ENCODE peak calls at places on chromosomes 6 and 20, in four cellular contexts. M is K562, R is left lung, Z is AG04450. N is an unnamed sample.
A peak's percentile ranks its signal among the peaks of the same experiment; 100 is the strongest.

GRCh38 chr6:154814063-154814462 is 80.8 kb downstream of the SCAF8 start:
- DNase-seq in M (no peak), R (no peak), Z (no peak), N (no peak)

GRCh38 chr6:72746276-72746675 is 124.4 kb downstream of the KCNQ5 start:
- DNase-seq in M (no peak), R (no peak), Z (no peak), N (peak; percentile 50)

GRCh38 chr6:55875420-55875819 is at the start of gene BMP5:
- DNase-seq in M (no peak), R (no peak), Z (no peak), N (no peak)

GRCh38 chr6:151502499-151502898 is 8.7 kb downstream of the CCDC170 start:
- DNase-seq in M (no peak), R (no peak), Z (no peak), N (peak; percentile 63)

GRCh38 chr6:56904068-56904467 is 50.8 kb upstream of the BEND6 start:
- DNase-seq in M (no peak), R (no peak), Z (no peak), N (no peak)

GRCh38 chr6:35550437-35550836 is 37.7 kb upstream of the TULP1 start:
- DNase-seq in M (no peak), R (no peak), Z (no peak), N (no peak)

GRCh38 chr20:15831201-15831600 is 742.0 kb downstream of the KIF16B start:
- DNase-seq in M (no peak), R (no peak), Z (no peak), N (no peak)

GRCh38 chr6:85066270-85066669 is 301.9 kb upstream of the TBX18 start:
- DNase-seq in M (no peak), R (no peak), Z (no peak), N (no peak)

GRCh38 chr6:142942238-142942637 is 2.7 kb downstream of the HIVEP2 start:
- DNase-seq in M (no peak), R (no peak), Z (no peak), N (no peak)

GRCh38 chr6:140609956-140610355 is 1235.5 kb upstream of the CITED2 start:
- DNase-seq in M (no peak), R (no peak), Z (no peak), N (no peak)

DNA sequence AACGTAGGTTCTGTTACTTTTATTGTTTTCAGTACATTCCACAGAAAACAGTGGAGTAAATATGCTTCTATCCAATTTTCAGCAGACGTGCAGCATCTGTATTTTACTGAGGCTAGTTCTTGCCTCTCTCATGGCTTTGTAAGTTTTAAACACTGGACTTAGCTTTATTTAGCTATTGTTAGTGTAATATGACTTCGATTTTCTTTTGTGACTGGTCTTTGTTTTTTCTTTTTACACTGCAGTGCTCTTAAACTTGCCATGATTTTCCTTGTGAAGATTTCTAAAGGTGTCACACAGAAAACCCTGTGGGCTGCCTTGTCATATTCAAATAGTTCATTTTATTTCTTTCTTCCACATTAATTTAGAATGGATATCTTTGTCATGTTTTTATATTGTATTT is 1234.9 kb upstream of the CITED2 start:
- DNase-seq in M (no peak), R (no peak), Z (no peak), N (no peak)
- TF ChIP-seq CTCF in M (no peak), R (no peak), Z (no peak), N (no peak)

DNA sequence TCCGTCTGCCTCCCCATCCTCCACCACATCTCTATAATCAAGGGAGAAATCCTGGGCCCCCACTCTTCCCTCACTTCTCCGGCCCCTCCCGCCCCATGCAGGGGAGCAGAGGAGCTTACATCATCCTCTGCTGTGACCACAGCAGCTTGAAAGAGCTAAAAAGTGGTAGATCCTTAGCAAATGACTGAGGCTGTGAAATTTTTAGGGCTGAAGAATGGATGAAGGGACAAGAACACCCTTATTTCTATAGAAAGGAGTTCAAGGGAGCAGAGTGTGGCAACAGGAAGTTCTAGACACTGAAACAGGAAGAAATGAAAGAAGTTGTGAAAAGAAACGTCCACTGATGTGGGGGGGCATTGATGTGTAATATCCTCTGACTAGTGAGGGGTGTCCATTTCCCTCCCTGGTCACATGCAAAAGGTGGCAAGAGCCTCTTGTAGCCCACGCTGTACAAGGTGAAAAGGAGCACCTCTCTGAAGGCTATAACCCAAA is 380.2 kb upstream of the JARID2 start:
- DNase-seq in M (peak; percentile 32), R (peak; percentile 66), Z (no peak), N (no peak)
- H3K4me3 ChIP-seq in M (no peak overlapping the region), R (no peak overlapping the region), Z (no peak overlapping the region), N (no peak overlapping the region)

GRCh38 chr6:131116321-131116720 is 18.9 kb upstream of the AKAP7 start:
- DNase-seq in M (no peak), R (no peak), Z (no peak), N (no peak)

GRCh38 chr6:131117866-131118265 is 17.4 kb upstream of the AKAP7 start:
- DNase-seq in M (no peak), R (no peak), Z (no peak), N (no peak)

GRCh38 chr6:131112252-131112651 is 23.0 kb upstream of the AKAP7 start:
- DNase-seq in M (no peak), R (no peak), Z (no peak), N (no peak)

GRCh38 chr6:131122007-131122406 is 13.3 kb upstream of the AKAP7 start:
- DNase-seq in M (no peak), R (no peak), Z (no peak), N (peak; percentile 11)

DNA sequence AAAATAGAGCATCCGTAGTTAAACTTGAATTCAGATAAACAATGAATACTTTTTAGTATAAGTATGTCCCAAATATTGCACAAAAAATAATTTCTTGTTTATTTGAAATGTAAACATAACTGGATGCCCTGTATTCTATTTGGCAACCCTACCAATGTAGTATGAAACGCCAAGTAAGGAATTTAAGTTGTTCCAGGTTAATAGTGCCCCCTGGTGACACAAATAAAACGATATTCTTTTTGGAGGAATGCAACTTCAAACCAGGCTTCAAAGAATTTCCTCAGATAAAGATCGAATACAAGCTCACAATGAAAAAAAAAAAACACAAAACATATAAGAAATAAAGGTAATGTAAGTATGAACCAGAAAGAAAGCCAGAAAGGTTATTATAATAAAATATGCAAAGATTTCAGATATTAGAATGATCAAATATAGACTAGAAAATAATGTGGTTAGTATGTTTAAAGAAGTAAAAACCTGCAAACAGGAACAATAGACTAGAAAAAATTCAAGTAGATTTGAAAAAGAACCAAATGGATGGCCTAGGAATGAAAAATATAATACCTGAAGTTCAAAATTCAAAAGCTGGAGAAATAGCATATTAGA is 18.4 kb upstream of the AKAP7 start:
- DNase-seq in M (peak; percentile 22), R (no peak), Z (peak; percentile 11), N (peak; percentile 68)
- TF ChIP-seq CTCF in M (peak; percentile 63), R (peak; percentile 47), Z (peak; percentile 48), N (peak; percentile 48)

DNA sequence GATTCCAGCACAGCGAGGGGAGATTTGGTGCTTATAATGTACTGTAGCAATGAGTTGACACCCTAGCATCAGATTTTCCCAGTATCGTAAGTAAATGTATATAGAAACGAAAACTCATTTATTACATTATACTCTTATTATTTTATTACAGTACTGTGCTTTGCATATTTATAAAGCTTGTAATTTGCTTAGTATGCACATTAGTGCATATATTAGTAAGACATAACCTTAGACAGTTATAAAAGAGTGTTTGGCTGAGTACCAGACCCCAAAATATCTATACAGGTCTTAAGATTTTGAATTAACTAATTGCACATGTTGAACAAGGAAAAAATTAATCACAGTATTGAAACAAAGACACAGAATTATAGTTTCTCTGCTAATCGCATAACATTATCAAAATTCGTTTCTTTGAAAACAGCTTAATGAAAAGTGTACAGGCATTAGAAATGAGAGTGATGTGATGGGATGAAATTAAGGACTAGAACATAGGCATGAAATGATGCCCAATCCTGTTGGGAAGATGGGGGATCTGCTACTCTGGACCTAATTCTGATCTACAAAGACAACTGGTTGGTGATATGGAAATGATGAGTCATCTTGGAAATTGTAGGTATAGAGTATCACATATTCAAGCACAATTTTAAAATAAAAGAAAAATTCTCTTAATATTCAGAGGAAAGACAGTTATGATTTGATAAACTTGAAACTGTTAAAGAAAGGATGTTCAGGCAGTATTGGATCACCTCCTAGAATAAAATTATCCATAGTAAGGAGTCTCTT is 42.8 kb downstream of the STXBP5 start:
- DNase-seq in M (no peak), R (no peak), Z (no peak), N (no peak)
- H3K4me3 ChIP-seq in M (no peak overlapping the region), R (no peak overlapping the region), Z (no peak overlapping the region), N (no peak overlapping the region)

GRCh38 chr6:15443119-15443518 is 197.2 kb downstream of the JARID2 start:
- DNase-seq in M (no peak), R (no peak), Z (peak; percentile 72), N (peak; percentile 89)

GRCh38 chr6:15442467-15442866 is 196.6 kb downstream of the JARID2 start:
- DNase-seq in M (no peak), R (no peak), Z (no peak), N (no peak)

GRCh38 chr6:15447546-15448232 is 201.8 kb downstream of the JARID2 start:
- DNase-seq in M (no peak), R (no peak), Z (no peak), N (no peak)

GRCh38 chr6:15444081-15444731 is 198.3 kb downstream of the JARID2 start:
- DNase-seq in M (no peak), R (no peak), Z (peak; percentile 59), N (no peak)

DNA sequence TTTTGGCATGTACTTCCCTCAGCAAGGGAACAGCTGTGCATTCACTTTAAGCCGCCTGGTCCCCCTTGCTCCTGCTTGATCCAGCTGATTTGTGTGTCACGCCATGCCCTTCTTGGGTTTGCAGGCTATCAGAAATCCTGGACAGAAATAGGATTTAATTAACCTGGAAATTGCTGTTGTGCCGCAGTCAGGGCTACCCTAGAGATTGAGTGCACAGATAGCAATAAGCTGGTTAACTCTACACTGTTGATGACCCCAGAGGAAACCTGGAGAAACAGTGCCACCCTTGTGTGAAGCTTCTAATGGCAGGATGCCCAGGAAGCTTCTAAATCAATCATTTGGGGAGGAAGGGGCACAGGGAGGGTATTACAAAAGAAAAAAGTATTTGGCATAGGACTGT is 199.0 kb downstream of the JARID2 start:
- DNase-seq in M (no peak), R (no peak), Z (no peak), N (no peak)
- TF ChIP-seq CTCF in M (peak; percentile 20), R (no peak), Z (no peak), N (no peak)

DNA sequence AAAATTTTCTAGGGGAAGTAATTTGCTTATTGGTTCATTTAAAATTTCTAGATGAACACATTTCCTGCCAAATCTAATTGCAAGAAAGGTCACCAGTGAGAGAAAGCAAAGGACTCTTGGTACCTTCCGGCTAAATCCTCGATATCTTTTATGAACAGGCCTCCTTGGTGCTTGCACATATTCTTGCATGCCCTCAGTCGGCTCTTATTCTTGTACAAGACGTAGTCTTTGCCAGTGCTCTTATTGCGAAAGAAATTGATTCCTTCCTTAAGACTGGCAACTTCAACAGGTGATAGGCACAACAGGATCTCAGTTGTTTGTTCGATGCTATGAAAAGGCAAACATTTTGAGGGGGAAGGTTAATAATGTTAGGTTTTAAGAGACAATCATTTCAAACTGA is 141.7 kb upstream of the CARMIL1 start:
- DNase-seq in M (no peak), R (no peak), Z (no peak), N (peak; percentile 39)
- H3K4me3 ChIP-seq in M (no peak overlapping the region), R (peak overlapping the region; percentile 11), Z (no peak overlapping the region), N (peak overlapping the region; percentile 68)

GRCh38 chr20:23200914-23201313 is 114.8 kb upstream of the CD93 start:
- DNase-seq in M (peak; percentile 61), R (no peak), Z (no peak), N (peak; percentile 19)
- TF ChIP-seq CTCF in M (peak; percentile 68), R (peak; percentile 51), Z (peak; percentile 37), N (peak; percentile 35)

N was measured in fibroblast of mammary gland.